ENCODE peak calls at places on chromosomes 7 and 10, in five cellular contexts. One of them, this sample, is unnamed.

GRCh38 chr7:4754433-4755010 is 20.9 kb upstream of the AP5Z1 start:
- DNase-seq in D721Med: no peak
- DNase-seq in effector memory CD8-positive, alpha-beta T cell: no peak
- DNase-seq in MM.1S: no peak
- DNase-seq in T-helper 1 cell: no peak
- DNase-seq in this sample: no peak

GRCh38 chr10:70115948-70116682 is 16.5 kb downstream of the AIFM2 start:
- DNase-seq in effector memory CD8-positive, alpha-beta T cell: peak
- DNase-seq in MM.1S: peak
- DNase-seq in D721Med: peak
- DNase-seq in T-helper 1 cell: no peak
- DNase-seq in this sample: peak

GRCh38 chr10:110993024-110993693 is 73.8 kb downstream of the SHOC2 start:
- DNase-seq in MM.1S: peak
- DNase-seq in T-helper 1 cell: no peak
- DNase-seq in effector memory CD8-positive, alpha-beta T cell: peak
- DNase-seq in D721Med: no peak
- DNase-seq in this sample: no peak

GRCh38 chr7:151590801-151591771 is 71.4 kb upstream of the RHEB start:
- DNase-seq in T-helper 1 cell: no peak
- DNase-seq in MM.1S: no peak
- DNase-seq in D721Med: no peak
- DNase-seq in effector memory CD8-positive, alpha-beta T cell: no peak
- DNase-seq in this sample: no peak

GRCh38 chr10:26959841-26960240 is 99.1 kb upstream of the ABI1 start:
- DNase-seq in D721Med: no peak
- DNase-seq in MM.1S: no peak
- DNase-seq in effector memory CD8-positive, alpha-beta T cell: no peak
- DNase-seq in T-helper 1 cell: no peak
- DNase-seq in this sample: no peak

GRCh38 chr10:5447611-5448071 is 35.3 kb downstream of the NET1 start:
- DNase-seq in T-helper 1 cell: no peak
- DNase-seq in MM.1S: peak
- DNase-seq in effector memory CD8-positive, alpha-beta T cell: no peak
- DNase-seq in D721Med: no peak
- DNase-seq in this sample: peak

GRCh38 chr7:113608786-113609185 is 310.0 kb downstream of the PPP1R3A start:
- DNase-seq in MM.1S: no peak
- DNase-seq in T-helper 1 cell: no peak
- DNase-seq in effector memory CD8-positive, alpha-beta T cell: no peak
- DNase-seq in D721Med: no peak
- DNase-seq in this sample: no peak

GRCh38 chr7:100153713-100154519 is 4.6 kb downstream of the TRAPPC14 start:
- DNase-seq in MM.1S: no peak
- DNase-seq in T-helper 1 cell: no peak
- DNase-seq in effector memory CD8-positive, alpha-beta T cell: no peak
- DNase-seq in D721Med: no peak
- DNase-seq in this sample: peak

GRCh38 chr10:26792780-26793495 is 67.8 kb downstream of the ABI1 start:
- DNase-seq in T-helper 1 cell: no peak
- DNase-seq in MM.1S: no peak
- DNase-seq in effector memory CD8-positive, alpha-beta T cell: no peak
- DNase-seq in D721Med: no peak
- DNase-seq in this sample: no peak

GRCh38 chr7:33933611-33934281 is 28.4 kb downstream of the BMPER start:
- DNase-seq in T-helper 1 cell: no peak
- DNase-seq in effector memory CD8-positive, alpha-beta T cell: no peak
- DNase-seq in D721Med: no peak
- DNase-seq in MM.1S: no peak
- DNase-seq in this sample: no peak

This sample was measured in Karpas-422.